ENCODE peak calls at places on chromosome 20, in six cellular contexts. N is mammary epithelial cell; I is upper lobe of right lung; A is lower lobe of right lung; W is stimulated activated effector memory CD8-positive, alpha-beta T cell treated with anti-CD3 and anti-CD28 coated beads, Interleukin-12 subunit alpha, Interleukin-12 subunit beta, amount 100 ng/mL, for 72 hours; G is foreskin keratinocyte. D is an unnamed sample.

GRCh38 chr20:41643504-41643938 is 25.3 kb upstream of the CHD6 start:
- DNase-seq in W (no peak), A (peak), G (peak), I (peak), N (peak), D (no peak)

GRCh38 chr20:58141971-58142842 is 86.2 kb downstream of the ANKRD60 start:
- DNase-seq in W (no peak), N (no peak), G (no peak), I (peak), A (no peak), D (no peak)

GRCh38 chr20:57656821-57657536 is 36.8 kb upstream of the ZBP1 start:
- DNase-seq in A (peak), N (no peak), I (peak), G (no peak), W (no peak), D (no peak)

GRCh38 chr20:44990425-44990824 is 24.1 kb downstream of the STK4 start:
- DNase-seq in W (peak), N (no peak), I (no peak), G (no peak), A (no peak), D (no peak)

GRCh38 chr20:61912665-61913422 is 152.8 kb downstream of the TAF4 start:
- DNase-seq in G (no peak), N (no peak), A (peak), W (no peak), I (no peak), D (no peak)

GRCh38 chr20:4709261-4710105 is 12.2 kb upstream of the PRND start:
- DNase-seq in N (no peak), I (no peak), W (no peak), A (no peak), G (no peak), D (no peak)

GRCh38 chr20:58169441-58169840 is 59.0 kb downstream of the ANKRD60 start:
- DNase-seq in A (no peak), W (no peak), N (no peak), G (no peak), I (no peak), D (no peak)

GRCh38 chr20:48787861-48788375 is 39.9 kb downstream of the PREX1 start:
- DNase-seq in W (no peak), N (peak), A (no peak), G (peak), I (peak), D (no peak)

GRCh38 chr20:33415948-33416347 is 14.6 kb upstream of the CDK5RAP1 start:
- DNase-seq in G (no peak), A (no peak), W (no peak), N (peak), I (no peak), D (no peak)

GRCh38 chr20:10611357-10611756 is 62.4 kb downstream of the JAG1 start:
- DNase-seq in N (peak), I (no peak), W (no peak), A (no peak), G (peak), D (no peak)

GRCh38 chr20:56875052-56875663 is 246.1 kb downstream of the TFAP2C start:
- DNase-seq in I (no peak), W (no peak), A (no peak), G (peak), N (peak), D (no peak)

GRCh38 chr20:17794400-17794799 is 94.6 kb downstream of the BANF2 start:
- DNase-seq in N (no peak), G (no peak), W (no peak), A (no peak), I (no peak), D (no peak)

GRCh38 chr20:20759132-20759531 is 46.7 kb upstream of the RALGAPA2 start:
- DNase-seq in N (no peak), W (no peak), G (no peak), I (no peak), A (no peak), D (no peak)

GRCh38 chr20:49853640-49854039 is 41.0 kb downstream of the SLC9A8 start:
- DNase-seq in I (no peak), G (peak), N (peak), A (no peak), W (no peak), D (no peak)

GRCh38 chr20:3749689-3750639 is 17.5 kb downstream of the HSPA12B start:
- DNase-seq in I (no peak), G (no peak), W (peak), N (peak), A (peak), D (no peak)

GRCh38 chr20:5844063-5844681 is 94.0 kb downstream of the SHLD1 start:
- DNase-seq in A (no peak), W (peak), I (no peak), N (peak), G (no peak), D (no peak)

GRCh38 chr20:35718972-35719635 is 19.9 kb downstream of the ROMO1 start:
- DNase-seq in N (no peak), I (no peak), W (no peak), A (no peak), G (no peak), D (no peak)

GRCh38 chr20:25310921-25311728 is 63.2 kb downstream of the PYGB start:
- DNase-seq in A (peak), W (no peak), I (peak), G (no peak), N (no peak), D (no peak)

GRCh38 chr20:59933296-59933848 is at the start of gene SYCP2:
- DNase-seq in W (no peak), G (no peak), I (peak), A (peak), N (peak), D (no peak)

GRCh38 chr20:53413188-53413631 is 180.4 kb downstream of the ZNF217 start:
- DNase-seq in W (peak), I (peak), N (no peak), A (peak), G (no peak), D (no peak)

GRCh38 chr20:49245921-49246740 is 26.9 kb downstream of the DDX27 start:
- DNase-seq in W (no peak), G (peak), N (peak), A (no peak), I (no peak), D (no peak)

D was measured in cerebellar nuclear complex.